ENCODE peak calls at places on chromosome 1, in five cellular contexts. H is stimulated activated CD8-positive, alpha-beta memory T cell treated with anti-CD3 and anti-CD28 coated beads, Interleukin-7, amount 100 ng/mL, for 1 hour; W is dermis microvascular lymphatic vessel endothelial cell; K is CD8-positive, alpha-beta T cell; G is hepatocyte. Y is an unnamed sample.
A peak's percentile ranks its signal among the peaks of the same experiment; 100 is the strongest.

GRCh38 chr1:241821363-241821762 is 26.6 kb upstream of the EXO1 start:
- DNase-seq in H (no peak), W (no peak), K (no peak), G (no peak), Y (no peak)

GRCh38 chr1:23837905-23838304 is 12.7 kb upstream of the HMGCL start:
- DNase-seq in H (no peak), W (no peak), K (no peak), G (peak; percentile 9), Y (no peak)

GRCh38 chr1:23624440-23624839 is 65.1 kb upstream of the ID3 start:
- DNase-seq in H (no peak), W (no peak), K (no peak), G (no peak), Y (no peak)

GRCh38 chr1:214549604-214550338 is 1.6 kb downstream of the PTPN14 start:
- DNase-seq in H (no peak), W (no peak), K (no peak), G (peak; percentile 55), Y (no peak)

GRCh38 chr1:91725961-91726704 is 159.8 kb downstream of the TGFBR3 start:
- DNase-seq in H (no peak), W (peak; percentile 73), K (no peak), G (peak; percentile 27), Y (no peak)

GRCh38 chr1:201748331-201748730 is 80.6 kb upstream of the IPO9 start:
- DNase-seq in H (no peak), W (no peak), K (no peak), G (no peak), Y (no peak)

GRCh38 chr1:168112673-168113305 is 23.9 kb downstream of the GPR161 start:
- DNase-seq in H (no peak), W (peak; percentile 7), K (no peak), G (peak; percentile 74), Y (no peak)

GRCh38 chr1:41658444-41659158 is 174.1 kb upstream of the EDN2 start:
- DNase-seq in H (no peak), W (no peak), K (no peak), G (no peak), Y (no peak)

GRCh38 chr1:4062560-4062959 is 162.5 kb upstream of the C1orf174 start:
- DNase-seq in H (no peak), W (no peak), K (no peak), G (no peak), Y (no peak)

GRCh38 chr1:1621682-1622577 is 6.6 kb downstream of the MIB2 start:
- DNase-seq in H (no peak), W (no peak), K (no peak), G (peak; percentile 55), Y (no peak)